ENCODE peak calls at places on chromosome 15, in eight cellular contexts. One of them, this sample, is unnamed.

GRCh38 chr15:99437315-99438221 is 128.2 kb upstream of the MEF2A start:
- DNase-seq in activated naive CD4-positive, alpha-beta T cell treated with anti-CD3 and anti-CD28 coated beads for 36 hours: no peak
- DNase-seq in cardiac fibroblast: no peak
- DNase-seq in amniotic stem cell: no peak
- DNase-seq in AG10803: no peak
- DNase-seq in Ammon's horn: no peak
- DNase-seq in mesothelial cell of epicardium: no peak
- DNase-seq in GM03348: no peak
- DNase-seq in this sample: peak; percentile 79

GRCh38 chr15:71083349-71083748 is 31.9 kb upstream of the THSD4 start:
- DNase-seq in cardiac fibroblast: peak; percentile 81
- DNase-seq in amniotic stem cell: no peak
- DNase-seq in AG10803: peak; percentile 91
- DNase-seq in activated naive CD4-positive, alpha-beta T cell treated with anti-CD3 and anti-CD28 coated beads for 36 hours: no peak
- DNase-seq in Ammon's horn: no peak
- DNase-seq in mesothelial cell of epicardium: no peak
- DNase-seq in GM03348: peak; percentile 70
- DNase-seq in this sample: no peak

GRCh38 chr15:39472661-39473657 is 107.9 kb upstream of the THBS1 start:
- DNase-seq in amniotic stem cell: no peak
- DNase-seq in Ammon's horn: peak; percentile 10
- DNase-seq in cardiac fibroblast: peak; percentile 100
- DNase-seq in mesothelial cell of epicardium: no peak
- DNase-seq in GM03348: peak; percentile 78
- DNase-seq in AG10803: peak; percentile 99
- DNase-seq in activated naive CD4-positive, alpha-beta T cell treated with anti-CD3 and anti-CD28 coated beads for 36 hours: no peak
- DNase-seq in this sample: peak; percentile 98

GRCh38 chr15:89129123-89129815 is 41.0 kb downstream of the ABHD2 start:
- DNase-seq in Ammon's horn: no peak
- DNase-seq in AG10803: no peak
- DNase-seq in mesothelial cell of epicardium: no peak
- DNase-seq in activated naive CD4-positive, alpha-beta T cell treated with anti-CD3 and anti-CD28 coated beads for 36 hours: peak; percentile 71
- DNase-seq in amniotic stem cell: no peak
- DNase-seq in cardiac fibroblast: peak; percentile 60
- DNase-seq in GM03348: peak; percentile 58
- DNase-seq in this sample: peak; percentile 81

GRCh38 chr15:89494006-89494405 is 2.4 kb downstream of the RHCG start:
- DNase-seq in activated naive CD4-positive, alpha-beta T cell treated with anti-CD3 and anti-CD28 coated beads for 36 hours: no peak
- DNase-seq in AG10803: no peak
- DNase-seq in Ammon's horn: no peak
- DNase-seq in mesothelial cell of epicardium: peak; percentile 10
- DNase-seq in amniotic stem cell: no peak
- DNase-seq in cardiac fibroblast: no peak
- DNase-seq in GM03348: no peak
- DNase-seq in this sample: peak; percentile 30

GRCh38 chr15:94306700-94307650 is 75.6 kb downstream of the MCTP2 start:
- DNase-seq in activated naive CD4-positive, alpha-beta T cell treated with anti-CD3 and anti-CD28 coated beads for 36 hours: peak; percentile 49
- DNase-seq in mesothelial cell of epicardium: no peak
- DNase-seq in amniotic stem cell: no peak
- DNase-seq in Ammon's horn: no peak
- DNase-seq in GM03348: no peak
- DNase-seq in AG10803: peak; percentile 65
- DNase-seq in cardiac fibroblast: peak; percentile 5
- DNase-seq in this sample: no peak

GRCh38 chr15:60408438-60409105 is 10.8 kb upstream of the ANXA2 start:
- DNase-seq in AG10803: peak; percentile 81
- DNase-seq in cardiac fibroblast: peak; percentile 73
- DNase-seq in activated naive CD4-positive, alpha-beta T cell treated with anti-CD3 and anti-CD28 coated beads for 36 hours: no peak
- DNase-seq in amniotic stem cell: no peak
- DNase-seq in Ammon's horn: no peak
- DNase-seq in mesothelial cell of epicardium: no peak
- DNase-seq in GM03348: no peak
- DNase-seq in this sample: no peak

GRCh38 chr15:43775411-43775965 is 1.3 kb downstream of the ELL3 start:
- DNase-seq in Ammon's horn: no peak
- DNase-seq in amniotic stem cell: no peak
- DNase-seq in GM03348: no peak
- DNase-seq in AG10803: peak; percentile 33
- DNase-seq in mesothelial cell of epicardium: no peak
- DNase-seq in cardiac fibroblast: no peak
- DNase-seq in activated naive CD4-positive, alpha-beta T cell treated with anti-CD3 and anti-CD28 coated beads for 36 hours: no peak
- DNase-seq in this sample: no peak

GRCh38 chr15:71889385-71889784 is 79.0 kb downstream of the NR2E3 start:
- DNase-seq in Ammon's horn: no peak
- DNase-seq in GM03348: no peak
- DNase-seq in cardiac fibroblast: no peak
- DNase-seq in AG10803: no peak
- DNase-seq in activated naive CD4-positive, alpha-beta T cell treated with anti-CD3 and anti-CD28 coated beads for 36 hours: no peak
- DNase-seq in mesothelial cell of epicardium: no peak
- DNase-seq in amniotic stem cell: no peak
- DNase-seq in this sample: no peak